ENCODE peak calls at places on chromosomes 3 and 15, in four cellular contexts. One of them, this sample, is unnamed.

GRCh38 chr3:178131801-178132200 is 404.4 kb upstream of the KCNMB2 start:
- DNase-seq in HepG2: no peak
- DNase-seq in GM12878: no peak
- DNase-seq in K562: no peak
- DNase-seq in this sample: no peak

GRCh38 chr3:188954590-188955208 is 217.1 kb upstream of the TPRG1 start:
- DNase-seq in HepG2: peak
- DNase-seq in GM12878: peak
- DNase-seq in K562: peak
- DNase-seq in this sample: peak

GRCh38 chr15:74793135-74794028 is 11.5 kb downstream of the CSK start:
- DNase-seq in HepG2: no peak
- DNase-seq in GM12878: no peak
- DNase-seq in K562: no peak
- DNase-seq in this sample: no peak

GRCh38 chr3:59512066-59512465 is 462.2 kb upstream of the CFAP20DC start:
- DNase-seq in HepG2: no peak
- DNase-seq in GM12878: no peak
- DNase-seq in K562: no peak
- DNase-seq in this sample: no peak

GRCh38 chr15:33926260-33926659 is 42.0 kb upstream of the CHRM5 start:
- DNase-seq in HepG2: peak
- DNase-seq in GM12878: no peak
- DNase-seq in K562: no peak
- DNase-seq in this sample: no peak

GRCh38 chr3:138230525-138230924 is 43.4 kb downstream of the ARMC8 start:
- DNase-seq in HepG2: no peak
- DNase-seq in GM12878: no peak
- DNase-seq in K562: no peak
- DNase-seq in this sample: no peak

GRCh38 chr3:127041264-127041820 is 58.4 kb downstream of the PLXNA1 start:
- DNase-seq in HepG2: no peak
- DNase-seq in GM12878: no peak
- DNase-seq in K562: no peak
- DNase-seq in this sample: no peak

GRCh38 chr3:103295974-103296570 is 861.3 kb downstream of the ZPLD1 start:
- DNase-seq in HepG2: peak
- DNase-seq in GM12878: no peak
- DNase-seq in K562: no peak
- DNase-seq in this sample: no peak

GRCh38 chr3:50627407-50628051 is 10.6 kb downstream of the MAPKAPK3 start:
- DNase-seq in HepG2: no peak
- DNase-seq in GM12878: no peak
- DNase-seq in K562: no peak
- DNase-seq in this sample: peak

GRCh38 chr3:149808209-149808829 is 4.7 kb upstream of the RNF13 start:
- DNase-seq in HepG2: peak
- DNase-seq in GM12878: no peak
- DNase-seq in K562: peak
- DNase-seq in this sample: peak

GRCh38 chr3:73549071-73549600 is 75.6 kb downstream of the PDZRN3 start:
- DNase-seq in HepG2: no peak
- DNase-seq in GM12878: no peak
- DNase-seq in K562: no peak
- DNase-seq in this sample: no peak

GRCh38 chr3:38989932-38990510 is 61.7 kb downstream of the SCN11A start:
- DNase-seq in HepG2: no peak
- DNase-seq in GM12878: no peak
- DNase-seq in K562: no peak
- DNase-seq in this sample: no peak

GRCh38 chr3:46928297-46928696 is 48.2 kb downstream of the CCDC12 start:
- DNase-seq in HepG2: no peak
- DNase-seq in GM12878: peak
- DNase-seq in K562: no peak
- DNase-seq in this sample: no peak

GRCh38 chr3:37074178-37074577 is 80.9 kb downstream of the MLH1 start:
- DNase-seq in HepG2: no peak
- DNase-seq in GM12878: no peak
- DNase-seq in K562: no peak
- DNase-seq in this sample: no peak

GRCh38 chr3:152317956-152318355 is 49.2 kb downstream of the MBNL1 start:
- DNase-seq in HepG2: no peak
- DNase-seq in GM12878: no peak
- DNase-seq in K562: no peak
- DNase-seq in this sample: no peak

GRCh38 chr3:112628038-112628437 is 12.9 kb downstream of the CCDC80 start:
- DNase-seq in HepG2: no peak
- DNase-seq in GM12878: no peak
- DNase-seq in K562: no peak
- DNase-seq in this sample: no peak

GRCh38 chr3:170999737-171000242 is 26.7 kb downstream of the SLC2A2 start:
- DNase-seq in HepG2: peak
- DNase-seq in GM12878: no peak
- DNase-seq in K562: peak
- DNase-seq in this sample: peak

GRCh38 chr3:99686955-99687612 is 48.7 kb downstream of the COL8A1 start:
- DNase-seq in HepG2: peak
- DNase-seq in GM12878: no peak
- DNase-seq in K562: peak
- DNase-seq in this sample: peak

GRCh38 chr3:87810427-87810826 is 248.4 kb downstream of the CGGBP1 start:
- DNase-seq in HepG2: no peak
- DNase-seq in GM12878: no peak
- DNase-seq in K562: no peak
- DNase-seq in this sample: no peak

GRCh38 chr15:87483468-87483867 is 773.1 kb downstream of the NTRK3 start:
- DNase-seq in HepG2: no peak
- DNase-seq in GM12878: no peak
- DNase-seq in K562: no peak
- DNase-seq in this sample: no peak

DNA sequence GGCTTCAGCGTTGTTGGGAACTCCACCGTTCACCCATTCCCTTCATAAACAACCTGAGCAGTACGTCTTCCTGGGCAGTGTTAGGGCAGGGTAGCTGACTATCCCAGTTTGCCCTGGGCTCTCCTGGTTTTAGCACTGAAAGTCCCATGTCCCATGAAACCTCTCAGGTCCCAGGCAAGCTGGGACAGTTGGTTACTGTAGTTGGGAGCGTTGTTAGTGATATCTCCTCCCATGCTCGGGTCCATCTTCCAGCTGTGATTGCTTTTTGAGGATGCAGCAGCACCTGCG is 60.9 kb upstream of the HERC1 start:
- DNase-seq in HepG2: no peak
- DNase-seq in GM12878: no peak
- DNase-seq in K562: no peak
- DNase-seq in this sample: no peak
- TF ChIP-seq BHLHE40 in HepG2: no peak
- TF ChIP-seq BHLHE40 in GM12878: no peak
- TF ChIP-seq BHLHE40 in K562: no peak
- TF ChIP-seq BHLHE40 in this sample: no peak

GRCh38 chr3:53104762-53105161 is 25.5 kb downstream of the RFT1 start:
- DNase-seq in HepG2: no peak
- DNase-seq in GM12878: no peak
- DNase-seq in K562: no peak
- DNase-seq in this sample: no peak
- TF ChIP-seq CHD2 in HepG2: no peak
- TF ChIP-seq CHD2 in GM12878: no peak
- TF ChIP-seq CHD2 in K562: no peak
- TF ChIP-seq CHD2 in this sample: no peak

GRCh38 chr3:55795296-55795695 is 308.2 kb upstream of the WNT5A start:
- DNase-seq in HepG2: no peak
- DNase-seq in GM12878: no peak
- DNase-seq in K562: no peak
- DNase-seq in this sample: no peak
- TF ChIP-seq BHLHE40 in HepG2: no peak
- TF ChIP-seq BHLHE40 in GM12878: no peak
- TF ChIP-seq BHLHE40 in K562: no peak
- TF ChIP-seq BHLHE40 in this sample: no peak

GRCh38 chr15:100029868-100030479 is 296.7 kb upstream of the LYSMD4 start:
- DNase-seq in HepG2: no peak
- DNase-seq in GM12878: no peak
- DNase-seq in K562: no peak
- DNase-seq in this sample: no peak
- TF ChIP-seq CHD2 in HepG2: no peak
- TF ChIP-seq CHD2 in GM12878: no peak
- TF ChIP-seq CHD2 in K562: no peak
- TF ChIP-seq CHD2 in this sample: no peak

GRCh38 chr3:3665961-3666640 is 133.1 kb upstream of the LRRN1 start:
- DNase-seq in HepG2: no peak
- DNase-seq in GM12878: peak
- DNase-seq in K562: no peak
- DNase-seq in this sample: no peak
- TF ChIP-seq BHLHE40 in HepG2: no peak
- TF ChIP-seq BHLHE40 in GM12878: no peak
- TF ChIP-seq BHLHE40 in K562: no peak
- TF ChIP-seq BHLHE40 in this sample: no peak

GRCh38 chr3:193790086-193790990 is 197.3 kb downstream of the OPA1 start:
- DNase-seq in HepG2: no peak
- DNase-seq in GM12878: no peak
- DNase-seq in K562: no peak
- DNase-seq in this sample: no peak

GRCh38 chr3:193789455-193789854 is 196.4 kb downstream of the OPA1 start:
- DNase-seq in HepG2: no peak
- DNase-seq in GM12878: no peak
- DNase-seq in K562: no peak
- DNase-seq in this sample: no peak

GRCh38 chr3:193788189-193788946 is 195.4 kb downstream of the OPA1 start:
- DNase-seq in HepG2: peak
- DNase-seq in GM12878: peak
- DNase-seq in K562: peak
- DNase-seq in this sample: peak

GRCh38 chr3:193794002-193794835 is 201.2 kb downstream of the OPA1 start:
- DNase-seq in HepG2: peak
- DNase-seq in GM12878: no peak
- DNase-seq in K562: peak
- DNase-seq in this sample: no peak

DNA sequence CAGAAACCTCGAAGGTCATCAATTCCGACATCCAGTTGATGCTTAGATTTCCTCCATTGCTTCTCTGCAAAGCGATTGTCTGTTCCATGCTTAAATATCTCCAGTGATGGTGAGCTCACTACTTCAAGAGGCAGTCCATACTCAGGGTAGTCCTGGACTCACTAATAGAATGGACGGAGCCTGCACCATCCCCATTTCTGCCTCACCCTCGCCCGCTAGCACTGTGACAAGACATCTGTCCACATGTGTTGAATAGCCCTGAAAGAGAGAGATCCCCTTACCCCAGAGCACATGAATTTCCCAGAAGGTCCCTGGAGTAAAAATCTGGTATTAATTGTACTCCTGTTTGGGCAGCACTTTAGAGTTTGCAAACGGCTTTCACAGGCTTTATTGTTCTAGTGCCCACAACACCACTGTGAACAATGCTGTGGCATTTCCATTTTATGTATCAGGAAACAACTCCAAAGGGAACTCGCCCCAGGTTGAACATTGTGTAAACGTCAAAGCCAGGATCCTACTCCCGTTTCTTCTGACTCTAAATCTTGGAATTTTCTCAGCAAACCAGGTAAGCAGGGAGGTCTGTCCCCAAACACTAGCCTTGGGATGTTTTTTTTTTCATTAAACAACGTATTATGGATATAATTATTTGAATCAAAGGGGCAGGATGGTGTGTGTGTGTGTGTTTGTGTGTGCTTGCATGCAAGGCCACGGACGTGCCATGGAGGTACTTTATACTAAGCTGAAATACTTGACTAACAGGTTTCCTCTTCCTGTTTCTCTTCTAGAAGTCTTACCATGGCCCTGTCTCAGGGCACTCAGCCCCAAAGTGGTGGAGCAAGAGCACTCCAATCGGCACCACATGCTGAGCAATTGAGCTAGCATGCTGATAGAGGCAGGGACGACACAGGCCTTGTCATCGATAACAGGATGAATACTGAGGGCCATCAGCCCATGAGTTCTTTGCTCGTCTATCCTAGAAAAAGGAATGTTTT is 198.3 kb downstream of the OPA1 start:
- DNase-seq in HepG2: no peak
- DNase-seq in GM12878: no peak
- DNase-seq in K562: no peak
- DNase-seq in this sample: no peak
- TF ChIP-seq CHD2 in HepG2: no peak
- TF ChIP-seq CHD2 in GM12878: no peak
- TF ChIP-seq CHD2 in K562: no peak
- TF ChIP-seq CHD2 in this sample: no peak

GRCh38 chr3:52705438-52705687 is 228 bp downstream of the GLT8D1 start:
- DNase-seq in HepG2: no peak
- DNase-seq in GM12878: no peak
- DNase-seq in K562: no peak
- DNase-seq in this sample: no peak

GRCh38 chr3:52707585-52707984 is 1.7 kb downstream of the SPCS1 start:
- DNase-seq in HepG2: no peak
- DNase-seq in GM12878: peak
- DNase-seq in K562: no peak
- DNase-seq in this sample: no peak

GRCh38 chr3:52705688-52706686 is at the start of the genes GLT8D1 and SPCS1:
- DNase-seq in HepG2: peak
- DNase-seq in GM12878: no peak
- DNase-seq in K562: peak
- DNase-seq in this sample: peak

GRCh38 chr3:52703356-52703755 is 2.2 kb downstream of the GLT8D1 start:
- DNase-seq in HepG2: no peak
- DNase-seq in GM12878: no peak
- DNase-seq in K562: no peak
- DNase-seq in this sample: no peak

DNA sequence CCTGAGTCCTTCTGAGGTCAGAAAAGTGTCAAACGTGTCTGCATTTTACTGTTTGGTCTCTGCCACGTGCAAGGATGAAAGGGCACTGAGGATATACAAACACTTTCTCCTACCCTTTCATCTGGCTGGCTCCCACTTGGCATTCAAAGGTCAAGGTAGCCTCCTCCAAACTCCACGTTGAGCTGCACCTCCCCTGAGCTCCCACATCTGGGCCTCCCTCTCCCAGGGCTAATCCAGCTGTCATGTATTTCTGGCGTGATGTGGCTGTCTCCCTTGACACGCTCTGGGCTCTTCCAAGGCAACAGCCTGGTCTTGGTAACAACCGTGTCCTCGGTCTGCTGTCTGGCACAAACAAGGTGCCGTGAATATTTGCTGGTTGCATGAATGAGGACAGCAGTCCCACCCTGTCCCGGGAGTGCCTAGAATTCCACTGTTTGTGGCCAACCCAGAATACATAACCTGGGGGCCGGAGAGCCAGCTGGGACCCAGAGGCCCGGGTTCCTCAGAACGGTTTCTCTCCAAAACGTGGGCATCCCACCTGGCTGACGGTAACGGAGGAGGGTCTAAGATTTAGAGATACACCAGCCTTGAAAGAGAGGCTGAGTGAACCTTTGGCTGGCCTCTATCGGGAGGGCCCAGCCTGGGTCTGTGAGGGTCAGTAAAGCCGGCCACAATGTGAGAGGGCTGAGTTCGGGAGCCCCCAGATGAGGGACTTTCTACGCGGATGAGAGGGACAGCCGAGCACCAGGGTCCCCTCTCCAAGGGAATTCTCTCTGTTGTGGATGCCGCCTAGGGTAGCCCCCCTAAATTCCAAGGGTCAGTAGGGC is 767 bp downstream of the GLT8D1 start:
- DNase-seq in HepG2: peak
- DNase-seq in GM12878: no peak
- DNase-seq in K562: peak
- DNase-seq in this sample: peak
- TF ChIP-seq BHLHE40 in HepG2: peak
- TF ChIP-seq BHLHE40 in GM12878: peak
- TF ChIP-seq BHLHE40 in K562: no peak
- TF ChIP-seq BHLHE40 in this sample: no peak

This sample was measured in A549.